ENCODE peak calls at places on chromosome 13, in nine cellular contexts. D, A, X, L, Q, N, V, G and K are unnamed samples.

GRCh38 chr13:113062691-113063090 is 42.9 kb upstream of the F7 start:
- DNase-seq in X (no peak), Q (no peak), L (no peak), V (no peak), N (no peak), D (no peak), G (no peak), A (peak; percentile 14), K (no peak)

GRCh38 chr13:51033431-51034185 is 77.5 kb downstream of the C13orf42 start:
- DNase-seq in D (no peak), L (no peak), Q (no peak), X (no peak), V (no peak), N (no peak), A (no peak), G (no peak), K (no peak)

GRCh38 chr13:48370815-48371214 is 42.1 kb downstream of the LPAR6 start:
- DNase-seq in A (no peak), L (no peak), G (no peak), X (no peak), N (no peak), D (no peak), Q (no peak), V (no peak), K (no peak)

GRCh38 chr13:94154362-94154761 is 325.1 kb downstream of the DCT start:
- DNase-seq in N (peak; percentile 44), G (no peak), V (no peak), X (no peak), A (no peak), Q (no peak), L (no peak), D (no peak), K (no peak)

GRCh38 chr13:102090532-102090931 is 311.3 kb downstream of the FGF14 start:
- DNase-seq in A (no peak), L (no peak), Q (no peak), D (no peak), X (no peak), V (no peak), G (no peak), N (no peak), K (no peak)

GRCh38 chr13:39499580-39499979 is 103.4 kb downstream of the LHFPL6 start:
- DNase-seq in A (no peak), X (no peak), D (no peak), N (no peak), G (no peak), Q (no peak), L (no peak), V (no peak), K (no peak)

GRCh38 chr13:113926951-113927660 is 46.8 kb downstream of the C13orf46 start:
- DNase-seq in G (no peak), D (no peak), Q (no peak), N (no peak), X (peak; percentile 72), A (no peak), L (no peak), V (no peak), K (no peak)

GRCh38 chr13:109945206-109945960 is 159.0 kb upstream of the IRS2 start:
- DNase-seq in Q (no peak), N (peak; percentile 63), V (no peak), X (no peak), A (no peak), D (no peak), L (no peak), G (no peak), K (no peak)

GRCh38 chr13:112679932-112680677 is 9.7 kb upstream of the ATP11A start:
- DNase-seq in N (no peak), V (no peak), D (no peak), A (no peak), L (no peak), G (no peak), Q (no peak), X (no peak), K (no peak)

GRCh38 chr13:57640582-57640981 is 9.0 kb downstream of the PCDH17 start:
- DNase-seq in D (no peak), L (no peak), N (no peak), G (no peak), V (no peak), X (no peak), Q (no peak), A (no peak), K (no peak)

GRCh38 chr13:36275190-36276002 is 22.2 kb downstream of the CCDC169 start:
- DNase-seq in A (no peak), Q (no peak), G (peak; percentile 20), D (peak; percentile 71), N (no peak), X (no peak), V (no peak), L (no peak), K (peak; percentile 53)

GRCh38 chr13:57137631-57138030 is 3.1 kb upstream of the PRR20A start:
- DNase-seq in A (no peak), X (no peak), D (no peak), V (no peak), N (no peak), Q (no peak), G (no peak), L (no peak), K (no peak)

GRCh38 chr13:34349091-34349722 is 531.3 kb downstream of the RFC3 start:
- DNase-seq in A (peak; percentile 78), N (peak; percentile 98), V (no peak), X (no peak), L (no peak), G (no peak), D (no peak), Q (peak; percentile 76), K (no peak)

DNA sequence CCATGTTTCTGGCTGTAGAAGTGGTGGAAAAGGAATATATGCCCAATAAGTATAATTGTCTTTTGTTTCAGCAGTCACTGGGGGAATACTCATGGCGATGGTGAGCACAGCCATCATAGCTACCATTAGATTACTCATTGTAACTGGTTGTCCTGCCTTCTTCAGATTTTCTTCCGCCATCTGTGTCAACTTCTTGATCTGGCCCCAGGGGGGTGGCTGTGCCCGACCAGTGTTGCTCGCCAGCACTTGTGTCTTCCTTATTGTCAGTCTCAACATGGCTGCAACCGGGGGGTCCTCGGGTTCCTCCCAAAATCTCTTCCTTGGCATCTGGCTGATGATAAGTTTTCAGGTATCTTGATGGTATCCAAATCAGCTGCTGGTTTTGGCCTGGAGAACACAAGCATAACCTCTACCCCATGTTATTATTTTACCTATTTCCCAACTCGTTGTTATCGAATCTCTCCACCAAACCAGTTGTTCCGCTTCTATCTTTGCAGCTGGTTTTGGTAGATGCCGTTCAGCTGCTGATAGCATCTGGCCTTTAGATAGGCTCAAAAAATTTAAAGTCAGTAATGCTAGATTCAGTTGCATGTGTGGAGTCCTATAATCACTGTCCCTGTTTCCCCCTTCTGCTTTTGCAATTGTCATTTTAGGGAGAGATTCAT is 23.0 kb upstream of the IL17D start:
- DNase-seq in D (no peak), N (no peak), X (no peak), V (no peak), L (no peak), Q (no peak), A (no peak), G (no peak), K (no peak)
- H3K4me3 ChIP-seq in D (no peak overlapping the region), N (no peak overlapping the region), X (no peak overlapping the region), V (no peak overlapping the region), L (no peak overlapping the region), Q (no peak overlapping the region), A (no peak overlapping the region), G (no peak overlapping the region), K (no peak overlapping the region)

DNA sequence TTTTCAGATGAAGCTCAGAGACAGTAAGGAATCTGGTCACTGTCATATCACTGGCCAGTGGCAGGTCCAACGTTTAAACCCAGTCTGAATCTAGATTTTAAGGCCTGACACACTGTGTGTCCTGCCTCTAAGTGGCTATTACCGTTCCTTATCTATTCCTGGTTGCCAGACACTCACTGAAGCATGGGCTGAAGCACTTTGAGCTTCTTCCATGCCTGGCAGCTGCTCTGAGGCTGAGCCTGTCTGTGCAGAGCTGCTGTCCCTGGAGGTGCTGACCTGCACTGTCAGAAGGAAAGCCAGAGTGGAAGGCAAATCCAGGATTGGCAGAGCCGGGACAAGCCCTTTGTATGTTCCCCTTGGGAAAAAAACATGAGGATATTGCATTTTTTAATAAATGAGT is 109.2 kb upstream of the SLC7A1 start:
- DNase-seq in A (no peak), V (no peak), Q (no peak), G (no peak), X (peak; percentile 40), L (no peak), N (no peak), D (peak; percentile 55), K (no peak)
- H3K4me3 ChIP-seq in A (no peak overlapping the region), V (no peak overlapping the region), Q (no peak overlapping the region), G (no peak overlapping the region), X (no peak overlapping the region), L (no peak overlapping the region), N (no peak overlapping the region), D (no peak overlapping the region), K (no peak overlapping the region)

GRCh38 chr13:108102771-108103170 is 112.6 kb downstream of the LIG4 start:
- DNase-seq in N (no peak), X (no peak), L (no peak), A (no peak), D (no peak), G (no peak), V (no peak), Q (no peak), K (no peak)
- H3K4me3 ChIP-seq in N (no peak overlapping the region), X (no peak overlapping the region), L (no peak overlapping the region), A (no peak overlapping the region), D (no peak overlapping the region), G (no peak overlapping the region), V (no peak overlapping the region), Q (no peak overlapping the region), K (no peak overlapping the region)

GRCh38 chr13:32426191-32426980 is 1.5 kb downstream of the N4BP2L1 start:
- DNase-seq in V (peak; percentile 65), Q (no peak), D (no peak), A (no peak), G (no peak), L (peak; percentile 78), N (no peak), X (no peak), K (peak; percentile 75)
- H3K4me3 ChIP-seq in V (peak overlapping the region; percentile 82), Q (peak overlapping the region; percentile 74), D (peak overlapping the region; percentile 78), A (peak overlapping the region; percentile 80), G (peak overlapping the region; percentile 55), L (peak overlapping the region; percentile 92), N (peak overlapping the region; percentile 59), X (peak overlapping the region; percentile 87), K (peak overlapping the region; percentile 66)

DNA sequence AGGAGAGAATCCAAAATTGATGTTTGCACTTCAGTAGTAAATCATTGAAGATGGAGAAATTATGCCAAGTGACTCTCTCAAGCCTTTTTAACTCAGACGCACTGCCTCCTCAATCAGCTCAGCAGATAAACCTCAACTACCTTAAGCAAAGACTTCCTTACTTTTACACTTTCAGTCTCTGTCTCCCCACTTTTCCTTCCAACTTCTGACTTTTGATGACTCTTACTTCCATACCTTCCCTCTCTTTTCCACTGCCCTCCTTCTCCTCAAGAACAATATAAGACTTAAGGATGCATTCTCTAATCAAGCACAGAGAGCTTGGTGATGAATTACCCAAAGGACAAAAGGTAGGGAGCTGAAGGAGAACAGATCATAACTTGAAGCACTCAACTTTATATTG is 4.8 kb upstream of the DACH1 start:
- DNase-seq in L (no peak), X (no peak), A (no peak), D (no peak), G (no peak), V (no peak), Q (no peak), N (no peak), K (no peak)
- H3K4me3 ChIP-seq in L (no peak overlapping the region), X (no peak overlapping the region), A (no peak overlapping the region), D (no peak overlapping the region), G (no peak overlapping the region), V (no peak overlapping the region), Q (no peak overlapping the region), N (no peak overlapping the region), K (no peak overlapping the region)

GRCh38 chr13:60162096-60162495 is 1.6 kb downstream of the DIAPH3 start:
- DNase-seq in N (no peak), D (no peak), X (no peak), L (no peak), A (no peak), G (no peak), V (no peak), Q (no peak), K (no peak)
- H3K4me3 ChIP-seq in N (peak overlapping the region; percentile 92), D (peak overlapping the region; percentile 59), X (no peak overlapping the region), L (no peak overlapping the region), A (no peak overlapping the region), G (no peak overlapping the region), V (peak overlapping the region; percentile 85), Q (no peak overlapping the region), K (no peak overlapping the region)